ENCODE peak calls at places on chromosomes 3 and 15, in ten cellular contexts. One of them, this sample, is unnamed.

GRCh38 chr3:77254967-77255831 is 215.3 kb downstream of the ROBO2 start:
- DNase-seq in fibroblast of the conjunctiva: peak
- DNase-seq in WTC11: peak
- DNase-seq in stimulated activated CD4-positive, alpha-beta T cell treated with anti-CD3 and anti-CD28 coated beads, Interleukin-2, amount 100 ng/mL, for 48 hours: no peak
- DNase-seq in EL: peak
- DNase-seq in ureter: no peak
- DNase-seq in lung: no peak
- DNase-seq in A172: peak
- DNase-seq in astrocyte of the spinal cord: peak
- DNase-seq in stimulated activated CD8-positive, alpha-beta memory T cell treated with anti-CD3 and anti-CD28 coated beads, Interleukin-15, amount 100 ng/mL, for 24 hours: no peak
- DNase-seq in this sample: no peak

GRCh38 chr15:74235962-74236361 is at the start of gene CCDC33:
- DNase-seq in WTC11: no peak
- DNase-seq in stimulated activated CD8-positive, alpha-beta memory T cell treated with anti-CD3 and anti-CD28 coated beads, Interleukin-15, amount 100 ng/mL, for 24 hours: no peak
- DNase-seq in astrocyte of the spinal cord: no peak
- DNase-seq in EL: no peak
- DNase-seq in lung: peak
- DNase-seq in stimulated activated CD4-positive, alpha-beta T cell treated with anti-CD3 and anti-CD28 coated beads, Interleukin-2, amount 100 ng/mL, for 48 hours: no peak
- DNase-seq in fibroblast of the conjunctiva: no peak
- DNase-seq in ureter: peak
- DNase-seq in A172: no peak
- DNase-seq in this sample: no peak

GRCh38 chr3:8516783-8517182 is 15.2 kb downstream of the LMCD1 start:
- DNase-seq in EL: no peak
- DNase-seq in WTC11: no peak
- DNase-seq in lung: no peak
- DNase-seq in stimulated activated CD4-positive, alpha-beta T cell treated with anti-CD3 and anti-CD28 coated beads, Interleukin-2, amount 100 ng/mL, for 48 hours: no peak
- DNase-seq in ureter: no peak
- DNase-seq in A172: no peak
- DNase-seq in fibroblast of the conjunctiva: no peak
- DNase-seq in astrocyte of the spinal cord: no peak
- DNase-seq in stimulated activated CD8-positive, alpha-beta memory T cell treated with anti-CD3 and anti-CD28 coated beads, Interleukin-15, amount 100 ng/mL, for 24 hours: no peak
- DNase-seq in this sample: no peak

GRCh38 chr3:131020122-131020693 is 6.4 kb downstream of the ASTE1 start:
- DNase-seq in WTC11: no peak
- DNase-seq in stimulated activated CD8-positive, alpha-beta memory T cell treated with anti-CD3 and anti-CD28 coated beads, Interleukin-15, amount 100 ng/mL, for 24 hours: no peak
- DNase-seq in EL: no peak
- DNase-seq in stimulated activated CD4-positive, alpha-beta T cell treated with anti-CD3 and anti-CD28 coated beads, Interleukin-2, amount 100 ng/mL, for 48 hours: no peak
- DNase-seq in lung: no peak
- DNase-seq in ureter: no peak
- DNase-seq in astrocyte of the spinal cord: no peak
- DNase-seq in A172: no peak
- DNase-seq in fibroblast of the conjunctiva: no peak
- DNase-seq in this sample: no peak

GRCh38 chr15:45732544-45733130 is 97.8 kb downstream of the SQOR start:
- DNase-seq in astrocyte of the spinal cord: no peak
- DNase-seq in EL: no peak
- DNase-seq in lung: no peak
- DNase-seq in A172: no peak
- DNase-seq in fibroblast of the conjunctiva: no peak
- DNase-seq in WTC11: no peak
- DNase-seq in stimulated activated CD4-positive, alpha-beta T cell treated with anti-CD3 and anti-CD28 coated beads, Interleukin-2, amount 100 ng/mL, for 48 hours: no peak
- DNase-seq in ureter: no peak
- DNase-seq in stimulated activated CD8-positive, alpha-beta memory T cell treated with anti-CD3 and anti-CD28 coated beads, Interleukin-15, amount 100 ng/mL, for 24 hours: no peak
- DNase-seq in this sample: no peak

GRCh38 chr3:146067048-146067447 is 93.9 kb downstream of the PLOD2 start:
- DNase-seq in lung: no peak
- DNase-seq in stimulated activated CD4-positive, alpha-beta T cell treated with anti-CD3 and anti-CD28 coated beads, Interleukin-2, amount 100 ng/mL, for 48 hours: no peak
- DNase-seq in astrocyte of the spinal cord: peak
- DNase-seq in stimulated activated CD8-positive, alpha-beta memory T cell treated with anti-CD3 and anti-CD28 coated beads, Interleukin-15, amount 100 ng/mL, for 24 hours: no peak
- DNase-seq in WTC11: no peak
- DNase-seq in ureter: no peak
- DNase-seq in EL: peak
- DNase-seq in fibroblast of the conjunctiva: peak
- DNase-seq in A172: peak
- DNase-seq in this sample: no peak

GRCh38 chr3:58072046-58072445 is 63.8 kb downstream of the FLNB start:
- DNase-seq in A172: peak
- DNase-seq in EL: peak
- DNase-seq in stimulated activated CD4-positive, alpha-beta T cell treated with anti-CD3 and anti-CD28 coated beads, Interleukin-2, amount 100 ng/mL, for 48 hours: no peak
- DNase-seq in stimulated activated CD8-positive, alpha-beta memory T cell treated with anti-CD3 and anti-CD28 coated beads, Interleukin-15, amount 100 ng/mL, for 24 hours: no peak
- DNase-seq in astrocyte of the spinal cord: peak
- DNase-seq in ureter: no peak
- DNase-seq in WTC11: no peak
- DNase-seq in fibroblast of the conjunctiva: no peak
- DNase-seq in lung: no peak
- DNase-seq in this sample: no peak

GRCh38 chr3:114928989-114929620 is 218.0 kb downstream of the ZBTB20 start:
- DNase-seq in lung: no peak
- DNase-seq in stimulated activated CD4-positive, alpha-beta T cell treated with anti-CD3 and anti-CD28 coated beads, Interleukin-2, amount 100 ng/mL, for 48 hours: no peak
- DNase-seq in fibroblast of the conjunctiva: no peak
- DNase-seq in ureter: no peak
- DNase-seq in EL: peak
- DNase-seq in A172: no peak
- DNase-seq in WTC11: no peak
- DNase-seq in stimulated activated CD8-positive, alpha-beta memory T cell treated with anti-CD3 and anti-CD28 coated beads, Interleukin-15, amount 100 ng/mL, for 24 hours: no peak
- DNase-seq in astrocyte of the spinal cord: no peak
- DNase-seq in this sample: no peak

GRCh38 chr3:125507128-125507527 is 12.9 kb downstream of the SNX4 start:
- DNase-seq in ureter: no peak
- DNase-seq in astrocyte of the spinal cord: no peak
- DNase-seq in stimulated activated CD4-positive, alpha-beta T cell treated with anti-CD3 and anti-CD28 coated beads, Interleukin-2, amount 100 ng/mL, for 48 hours: no peak
- DNase-seq in A172: no peak
- DNase-seq in WTC11: no peak
- DNase-seq in EL: no peak
- DNase-seq in lung: no peak
- DNase-seq in fibroblast of the conjunctiva: no peak
- DNase-seq in stimulated activated CD8-positive, alpha-beta memory T cell treated with anti-CD3 and anti-CD28 coated beads, Interleukin-15, amount 100 ng/mL, for 24 hours: no peak
- DNase-seq in this sample: no peak

GRCh38 chr3:130760922-130761321 is 14.3 kb upstream of the PIK3R4 start:
- DNase-seq in stimulated activated CD4-positive, alpha-beta T cell treated with anti-CD3 and anti-CD28 coated beads, Interleukin-2, amount 100 ng/mL, for 48 hours: no peak
- DNase-seq in WTC11: no peak
- DNase-seq in fibroblast of the conjunctiva: no peak
- DNase-seq in A172: peak
- DNase-seq in ureter: no peak
- DNase-seq in lung: no peak
- DNase-seq in stimulated activated CD8-positive, alpha-beta memory T cell treated with anti-CD3 and anti-CD28 coated beads, Interleukin-15, amount 100 ng/mL, for 24 hours: no peak
- DNase-seq in EL: peak
- DNase-seq in astrocyte of the spinal cord: no peak
- DNase-seq in this sample: no peak

GRCh38 chr3:17678116-17678741 is 64.2 kb downstream of the TBC1D5 start:
- DNase-seq in EL: peak
- DNase-seq in ureter: no peak
- DNase-seq in stimulated activated CD8-positive, alpha-beta memory T cell treated with anti-CD3 and anti-CD28 coated beads, Interleukin-15, amount 100 ng/mL, for 24 hours: no peak
- DNase-seq in astrocyte of the spinal cord: peak
- DNase-seq in stimulated activated CD4-positive, alpha-beta T cell treated with anti-CD3 and anti-CD28 coated beads, Interleukin-2, amount 100 ng/mL, for 48 hours: no peak
- DNase-seq in A172: peak
- DNase-seq in WTC11: no peak
- DNase-seq in fibroblast of the conjunctiva: no peak
- DNase-seq in lung: no peak
- DNase-seq in this sample: no peak

GRCh38 chr3:27900316-27900715 is 178.2 kb upstream of the EOMES start:
- DNase-seq in EL: no peak
- DNase-seq in A172: no peak
- DNase-seq in ureter: no peak
- DNase-seq in stimulated activated CD8-positive, alpha-beta memory T cell treated with anti-CD3 and anti-CD28 coated beads, Interleukin-15, amount 100 ng/mL, for 24 hours: no peak
- DNase-seq in stimulated activated CD4-positive, alpha-beta T cell treated with anti-CD3 and anti-CD28 coated beads, Interleukin-2, amount 100 ng/mL, for 48 hours: no peak
- DNase-seq in WTC11: no peak
- DNase-seq in astrocyte of the spinal cord: no peak
- DNase-seq in lung: no peak
- DNase-seq in fibroblast of the conjunctiva: no peak
- DNase-seq in this sample: no peak

GRCh38 chr3:142498397-142499180 is 50.8 kb upstream of the XRN1 start:
- DNase-seq in lung: no peak
- DNase-seq in stimulated activated CD4-positive, alpha-beta T cell treated with anti-CD3 and anti-CD28 coated beads, Interleukin-2, amount 100 ng/mL, for 48 hours: no peak
- DNase-seq in ureter: no peak
- DNase-seq in WTC11: no peak
- DNase-seq in A172: no peak
- DNase-seq in stimulated activated CD8-positive, alpha-beta memory T cell treated with anti-CD3 and anti-CD28 coated beads, Interleukin-15, amount 100 ng/mL, for 24 hours: no peak
- DNase-seq in astrocyte of the spinal cord: peak
- DNase-seq in EL: peak
- DNase-seq in fibroblast of the conjunctiva: no peak
- DNase-seq in this sample: no peak

GRCh38 chr15:35000511-35000910 is 12.4 kb upstream of the ZNF770 start:
- DNase-seq in A172: peak
- DNase-seq in stimulated activated CD8-positive, alpha-beta memory T cell treated with anti-CD3 and anti-CD28 coated beads, Interleukin-15, amount 100 ng/mL, for 24 hours: no peak
- DNase-seq in fibroblast of the conjunctiva: peak
- DNase-seq in lung: no peak
- DNase-seq in WTC11: no peak
- DNase-seq in astrocyte of the spinal cord: peak
- DNase-seq in stimulated activated CD4-positive, alpha-beta T cell treated with anti-CD3 and anti-CD28 coated beads, Interleukin-2, amount 100 ng/mL, for 48 hours: no peak
- DNase-seq in EL: peak
- DNase-seq in ureter: no peak
- DNase-seq in this sample: no peak

GRCh38 chr15:66505818-66506217 is 692 bp downstream of the ZWILCH start:
- DNase-seq in lung: no peak
- DNase-seq in ureter: no peak
- DNase-seq in stimulated activated CD4-positive, alpha-beta T cell treated with anti-CD3 and anti-CD28 coated beads, Interleukin-2, amount 100 ng/mL, for 48 hours: no peak
- DNase-seq in A172: no peak
- DNase-seq in EL: no peak
- DNase-seq in fibroblast of the conjunctiva: no peak
- DNase-seq in astrocyte of the spinal cord: no peak
- DNase-seq in WTC11: no peak
- DNase-seq in stimulated activated CD8-positive, alpha-beta memory T cell treated with anti-CD3 and anti-CD28 coated beads, Interleukin-15, amount 100 ng/mL, for 24 hours: no peak
- DNase-seq in this sample: no peak

GRCh38 chr15:75130597-75131268 is 70.9 kb upstream of the C15orf39 start:
- DNase-seq in stimulated activated CD4-positive, alpha-beta T cell treated with anti-CD3 and anti-CD28 coated beads, Interleukin-2, amount 100 ng/mL, for 48 hours: no peak
- DNase-seq in ureter: no peak
- DNase-seq in EL: no peak
- DNase-seq in WTC11: no peak
- DNase-seq in stimulated activated CD8-positive, alpha-beta memory T cell treated with anti-CD3 and anti-CD28 coated beads, Interleukin-15, amount 100 ng/mL, for 24 hours: no peak
- DNase-seq in lung: no peak
- DNase-seq in A172: no peak
- DNase-seq in fibroblast of the conjunctiva: no peak
- DNase-seq in astrocyte of the spinal cord: no peak
- DNase-seq in this sample: no peak

GRCh38 chr15:35717721-35718120 is 171.8 kb upstream of the DPH6 start:
- DNase-seq in ureter: no peak
- DNase-seq in lung: no peak
- DNase-seq in A172: no peak
- DNase-seq in stimulated activated CD8-positive, alpha-beta memory T cell treated with anti-CD3 and anti-CD28 coated beads, Interleukin-15, amount 100 ng/mL, for 24 hours: no peak
- DNase-seq in WTC11: no peak
- DNase-seq in astrocyte of the spinal cord: no peak
- DNase-seq in stimulated activated CD4-positive, alpha-beta T cell treated with anti-CD3 and anti-CD28 coated beads, Interleukin-2, amount 100 ng/mL, for 48 hours: no peak
- DNase-seq in fibroblast of the conjunctiva: no peak
- DNase-seq in EL: no peak
- DNase-seq in this sample: no peak

GRCh38 chr3:114929971-114930732 is 216.9 kb downstream of the ZBTB20 start:
- DNase-seq in A172: no peak
- DNase-seq in fibroblast of the conjunctiva: no peak
- DNase-seq in stimulated activated CD4-positive, alpha-beta T cell treated with anti-CD3 and anti-CD28 coated beads, Interleukin-2, amount 100 ng/mL, for 48 hours: no peak
- DNase-seq in lung: no peak
- DNase-seq in ureter: no peak
- DNase-seq in stimulated activated CD8-positive, alpha-beta memory T cell treated with anti-CD3 and anti-CD28 coated beads, Interleukin-15, amount 100 ng/mL, for 24 hours: no peak
- DNase-seq in WTC11: no peak
- DNase-seq in astrocyte of the spinal cord: no peak
- DNase-seq in EL: no peak
- DNase-seq in this sample: no peak

GRCh38 chr3:13044496-13045244 is 28.6 kb downstream of the IQSEC1 start:
- DNase-seq in EL: no peak
- DNase-seq in stimulated activated CD4-positive, alpha-beta T cell treated with anti-CD3 and anti-CD28 coated beads, Interleukin-2, amount 100 ng/mL, for 48 hours: no peak
- DNase-seq in ureter: no peak
- DNase-seq in WTC11: no peak
- DNase-seq in astrocyte of the spinal cord: no peak
- DNase-seq in stimulated activated CD8-positive, alpha-beta memory T cell treated with anti-CD3 and anti-CD28 coated beads, Interleukin-15, amount 100 ng/mL, for 24 hours: no peak
- DNase-seq in lung: no peak
- DNase-seq in fibroblast of the conjunctiva: no peak
- DNase-seq in A172: no peak
- DNase-seq in this sample: no peak

GRCh38 chr3:41489205-41489604 is 289.9 kb downstream of the CTNNB1 start:
- DNase-seq in fibroblast of the conjunctiva: no peak
- DNase-seq in A172: no peak
- DNase-seq in ureter: no peak
- DNase-seq in WTC11: no peak
- DNase-seq in lung: no peak
- DNase-seq in EL: no peak
- DNase-seq in stimulated activated CD4-positive, alpha-beta T cell treated with anti-CD3 and anti-CD28 coated beads, Interleukin-2, amount 100 ng/mL, for 48 hours: no peak
- DNase-seq in astrocyte of the spinal cord: no peak
- DNase-seq in stimulated activated CD8-positive, alpha-beta memory T cell treated with anti-CD3 and anti-CD28 coated beads, Interleukin-15, amount 100 ng/mL, for 24 hours: no peak
- DNase-seq in this sample: no peak

GRCh38 chr15:80482686-80483085 is 78.5 kb downstream of the ARNT2 start:
- DNase-seq in ureter: no peak
- DNase-seq in stimulated activated CD4-positive, alpha-beta T cell treated with anti-CD3 and anti-CD28 coated beads, Interleukin-2, amount 100 ng/mL, for 48 hours: no peak
- DNase-seq in stimulated activated CD8-positive, alpha-beta memory T cell treated with anti-CD3 and anti-CD28 coated beads, Interleukin-15, amount 100 ng/mL, for 24 hours: no peak
- DNase-seq in fibroblast of the conjunctiva: no peak
- DNase-seq in WTC11: no peak
- DNase-seq in astrocyte of the spinal cord: peak
- DNase-seq in EL: no peak
- DNase-seq in A172: no peak
- DNase-seq in lung: no peak
- DNase-seq in this sample: no peak

GRCh38 chr15:28111552-28111951 is 12.4 kb upstream of the OCA2 start:
- DNase-seq in lung: no peak
- DNase-seq in astrocyte of the spinal cord: no peak
- DNase-seq in stimulated activated CD8-positive, alpha-beta memory T cell treated with anti-CD3 and anti-CD28 coated beads, Interleukin-15, amount 100 ng/mL, for 24 hours: no peak
- DNase-seq in EL: no peak
- DNase-seq in ureter: no peak
- DNase-seq in A172: no peak
- DNase-seq in WTC11: no peak
- DNase-seq in fibroblast of the conjunctiva: no peak
- DNase-seq in stimulated activated CD4-positive, alpha-beta T cell treated with anti-CD3 and anti-CD28 coated beads, Interleukin-2, amount 100 ng/mL, for 48 hours: no peak
- DNase-seq in this sample: no peak

GRCh38 chr15:67142142-67143092 is 77.0 kb downstream of the SMAD3 start:
- DNase-seq in ureter: no peak
- DNase-seq in EL: peak
- DNase-seq in astrocyte of the spinal cord: peak
- DNase-seq in stimulated activated CD4-positive, alpha-beta T cell treated with anti-CD3 and anti-CD28 coated beads, Interleukin-2, amount 100 ng/mL, for 48 hours: no peak
- DNase-seq in stimulated activated CD8-positive, alpha-beta memory T cell treated with anti-CD3 and anti-CD28 coated beads, Interleukin-15, amount 100 ng/mL, for 24 hours: no peak
- DNase-seq in WTC11: no peak
- DNase-seq in lung: no peak
- DNase-seq in fibroblast of the conjunctiva: no peak
- DNase-seq in A172: peak
- DNase-seq in this sample: no peak

GRCh38 chr3:134754768-134755559 is 40.1 kb upstream of the EPHB1 start:
- DNase-seq in EL: peak
- DNase-seq in A172: peak
- DNase-seq in stimulated activated CD4-positive, alpha-beta T cell treated with anti-CD3 and anti-CD28 coated beads, Interleukin-2, amount 100 ng/mL, for 48 hours: peak
- DNase-seq in WTC11: peak
- DNase-seq in stimulated activated CD8-positive, alpha-beta memory T cell treated with anti-CD3 and anti-CD28 coated beads, Interleukin-15, amount 100 ng/mL, for 24 hours: no peak
- DNase-seq in ureter: peak
- DNase-seq in lung: peak
- DNase-seq in fibroblast of the conjunctiva: no peak
- DNase-seq in astrocyte of the spinal cord: peak
- DNase-seq in this sample: peak

GRCh38 chr3:141728355-141728892 is 9.7 kb upstream of the RNF7 start:
- DNase-seq in WTC11: no peak
- DNase-seq in EL: no peak
- DNase-seq in stimulated activated CD8-positive, alpha-beta memory T cell treated with anti-CD3 and anti-CD28 coated beads, Interleukin-15, amount 100 ng/mL, for 24 hours: no peak
- DNase-seq in astrocyte of the spinal cord: no peak
- DNase-seq in stimulated activated CD4-positive, alpha-beta T cell treated with anti-CD3 and anti-CD28 coated beads, Interleukin-2, amount 100 ng/mL, for 48 hours: no peak
- DNase-seq in ureter: no peak
- DNase-seq in fibroblast of the conjunctiva: no peak
- DNase-seq in A172: no peak
- DNase-seq in lung: no peak
- DNase-seq in this sample: no peak

GRCh38 chr3:191414286-191414685 is 46.7 kb upstream of the PYDC2 start:
- DNase-seq in EL: peak
- DNase-seq in stimulated activated CD8-positive, alpha-beta memory T cell treated with anti-CD3 and anti-CD28 coated beads, Interleukin-15, amount 100 ng/mL, for 24 hours: no peak
- DNase-seq in A172: no peak
- DNase-seq in lung: no peak
- DNase-seq in fibroblast of the conjunctiva: no peak
- DNase-seq in astrocyte of the spinal cord: no peak
- DNase-seq in stimulated activated CD4-positive, alpha-beta T cell treated with anti-CD3 and anti-CD28 coated beads, Interleukin-2, amount 100 ng/mL, for 48 hours: no peak
- DNase-seq in ureter: no peak
- DNase-seq in WTC11: no peak
- DNase-seq in this sample: no peak

GRCh38 chr3:71728632-71729342 is 3.6 kb upstream of the EIF4E3 start:
- DNase-seq in lung: no peak
- DNase-seq in WTC11: peak
- DNase-seq in A172: peak
- DNase-seq in astrocyte of the spinal cord: no peak
- DNase-seq in stimulated activated CD4-positive, alpha-beta T cell treated with anti-CD3 and anti-CD28 coated beads, Interleukin-2, amount 100 ng/mL, for 48 hours: no peak
- DNase-seq in fibroblast of the conjunctiva: no peak
- DNase-seq in ureter: no peak
- DNase-seq in EL: no peak
- DNase-seq in stimulated activated CD8-positive, alpha-beta memory T cell treated with anti-CD3 and anti-CD28 coated beads, Interleukin-15, amount 100 ng/mL, for 24 hours: no peak
- DNase-seq in this sample: peak

GRCh38 chr3:69142090-69142489 is 19.7 kb upstream of the LMOD3 start:
- DNase-seq in stimulated activated CD8-positive, alpha-beta memory T cell treated with anti-CD3 and anti-CD28 coated beads, Interleukin-15, amount 100 ng/mL, for 24 hours: no peak
- DNase-seq in stimulated activated CD4-positive, alpha-beta T cell treated with anti-CD3 and anti-CD28 coated beads, Interleukin-2, amount 100 ng/mL, for 48 hours: no peak
- DNase-seq in lung: no peak
- DNase-seq in ureter: no peak
- DNase-seq in EL: no peak
- DNase-seq in A172: no peak
- DNase-seq in fibroblast of the conjunctiva: peak
- DNase-seq in WTC11: no peak
- DNase-seq in astrocyte of the spinal cord: peak
- DNase-seq in this sample: no peak